ENCODE peak calls at places on chromosomes 7 and 10, in ten cellular contexts. One of them, this sample, is unnamed.
A peak's percentile ranks its signal among the peaks of the same experiment; 100 is the strongest.

GRCh38 chr10:80090120-80090519 is 11.7 kb downstream of the TMEM254 start:
- DNase-seq in SK-N-SH: no peak
- DNase-seq in IMR-90: no peak
- DNase-seq in naive thymus-derived CD4-positive, alpha-beta T cell: no peak
- DNase-seq in RWPE1: no peak
- DNase-seq in OCI-LY7: no peak
- DNase-seq in heart right ventricle: no peak
- DNase-seq in fibroblast of lung: no peak
- DNase-seq in spleen: no peak
- DNase-seq in H9: no peak
- DNase-seq in this sample: no peak

GRCh38 chr7:114423218-114423496 is 8.5 kb downstream of the FOXP2 start:
- DNase-seq in SK-N-SH: no peak
- DNase-seq in IMR-90: no peak
- DNase-seq in naive thymus-derived CD4-positive, alpha-beta T cell: no peak
- DNase-seq in RWPE1: no peak
- DNase-seq in OCI-LY7: no peak
- DNase-seq in heart right ventricle: no peak
- DNase-seq in fibroblast of lung: no peak
- DNase-seq in spleen: no peak
- DNase-seq in H9: no peak
- DNase-seq in this sample: no peak

GRCh38 chr10:47408606-47409005 is 24.5 kb upstream of the ZNF488 start:
- DNase-seq in SK-N-SH: no peak
- DNase-seq in IMR-90: no peak
- DNase-seq in naive thymus-derived CD4-positive, alpha-beta T cell: no peak
- DNase-seq in RWPE1: no peak
- DNase-seq in OCI-LY7: no peak
- DNase-seq in heart right ventricle: no peak
- DNase-seq in fibroblast of lung: no peak
- DNase-seq in spleen: no peak
- DNase-seq in H9: no peak
- DNase-seq in this sample: no peak

GRCh38 chr10:122721111-122721510 is 21.5 kb upstream of the C10orf120 start:
- DNase-seq in SK-N-SH: no peak
- DNase-seq in IMR-90: no peak
- DNase-seq in naive thymus-derived CD4-positive, alpha-beta T cell: no peak
- DNase-seq in RWPE1: no peak
- DNase-seq in OCI-LY7: no peak
- DNase-seq in heart right ventricle: no peak
- DNase-seq in fibroblast of lung: no peak
- DNase-seq in spleen: no peak
- DNase-seq in H9: no peak
- DNase-seq in this sample: no peak

GRCh38 chr10:44293842-44294241 is 91.1 kb downstream of the CXCL12 start:
- DNase-seq in SK-N-SH: no peak
- DNase-seq in IMR-90: peak; percentile 92
- DNase-seq in naive thymus-derived CD4-positive, alpha-beta T cell: no peak
- DNase-seq in RWPE1: no peak
- DNase-seq in OCI-LY7: no peak
- DNase-seq in heart right ventricle: no peak
- DNase-seq in fibroblast of lung: peak; percentile 92
- DNase-seq in spleen: no peak
- DNase-seq in H9: no peak
- DNase-seq in this sample: no peak

GRCh38 chr7:36878288-36878687 is 154.0 kb upstream of the AOAH start:
- DNase-seq in SK-N-SH: no peak
- DNase-seq in IMR-90: no peak
- DNase-seq in naive thymus-derived CD4-positive, alpha-beta T cell: no peak
- DNase-seq in RWPE1: no peak
- DNase-seq in OCI-LY7: no peak
- DNase-seq in heart right ventricle: no peak
- DNase-seq in fibroblast of lung: no peak
- DNase-seq in spleen: no peak
- DNase-seq in H9: no peak
- DNase-seq in this sample: no peak

GRCh38 chr7:142414915-142415314 is 157.1 kb upstream of the PRSS58 start:
- DNase-seq in SK-N-SH: no peak
- DNase-seq in IMR-90: no peak
- DNase-seq in naive thymus-derived CD4-positive, alpha-beta T cell: no peak
- DNase-seq in RWPE1: no peak
- DNase-seq in OCI-LY7: no peak
- DNase-seq in heart right ventricle: no peak
- DNase-seq in fibroblast of lung: no peak
- DNase-seq in spleen: no peak
- DNase-seq in H9: no peak
- DNase-seq in this sample: no peak

GRCh38 chr10:130141878-130142277 is 5.7 kb downstream of the GLRX3 start:
- DNase-seq in SK-N-SH: no peak
- DNase-seq in IMR-90: no peak
- DNase-seq in naive thymus-derived CD4-positive, alpha-beta T cell: no peak
- DNase-seq in RWPE1: no peak
- DNase-seq in OCI-LY7: peak; percentile 76
- DNase-seq in heart right ventricle: no peak
- DNase-seq in fibroblast of lung: no peak
- DNase-seq in spleen: no peak
- DNase-seq in H9: no peak
- DNase-seq in this sample: no peak

GRCh38 chr7:1235501-1236131 is 2.9 kb downstream of the UNCX start:
- DNase-seq in SK-N-SH: no peak
- DNase-seq in IMR-90: no peak
- DNase-seq in naive thymus-derived CD4-positive, alpha-beta T cell: no peak
- DNase-seq in RWPE1: no peak
- DNase-seq in OCI-LY7: no peak
- DNase-seq in heart right ventricle: no peak
- DNase-seq in fibroblast of lung: no peak
- DNase-seq in spleen: peak; percentile 68
- DNase-seq in H9: no peak
- DNase-seq in this sample: no peak

GRCh38 chr10:110615057-110615630 is 29.0 kb upstream of the RBM20 start:
- DNase-seq in SK-N-SH: no peak
- DNase-seq in IMR-90: peak; percentile 47
- DNase-seq in naive thymus-derived CD4-positive, alpha-beta T cell: no peak
- DNase-seq in RWPE1: no peak
- DNase-seq in OCI-LY7: no peak
- DNase-seq in heart right ventricle: no peak
- DNase-seq in fibroblast of lung: no peak
- DNase-seq in spleen: no peak
- DNase-seq in H9: no peak
- DNase-seq in this sample: no peak

GRCh38 chr7:131827421-131827820 is 271.0 kb upstream of the PODXL start:
- DNase-seq in SK-N-SH: no peak
- DNase-seq in IMR-90: no peak
- DNase-seq in naive thymus-derived CD4-positive, alpha-beta T cell: no peak
- DNase-seq in RWPE1: no peak
- DNase-seq in OCI-LY7: no peak
- DNase-seq in heart right ventricle: no peak
- DNase-seq in fibroblast of lung: no peak
- DNase-seq in spleen: no peak
- DNase-seq in H9: no peak
- DNase-seq in this sample: no peak

GRCh38 chr7:131829911-131830310 is 273.5 kb upstream of the PODXL start:
- DNase-seq in SK-N-SH: peak; percentile 43
- DNase-seq in IMR-90: no peak
- DNase-seq in naive thymus-derived CD4-positive, alpha-beta T cell: no peak
- DNase-seq in RWPE1: no peak
- DNase-seq in OCI-LY7: no peak
- DNase-seq in heart right ventricle: no peak
- DNase-seq in fibroblast of lung: no peak
- DNase-seq in spleen: no peak
- DNase-seq in H9: peak; percentile 90
- DNase-seq in this sample: no peak

GRCh38 chr7:131830681-131831080 is 274.3 kb upstream of the PODXL start:
- DNase-seq in SK-N-SH: no peak
- DNase-seq in IMR-90: no peak
- DNase-seq in naive thymus-derived CD4-positive, alpha-beta T cell: no peak
- DNase-seq in RWPE1: no peak
- DNase-seq in OCI-LY7: no peak
- DNase-seq in heart right ventricle: no peak
- DNase-seq in fibroblast of lung: no peak
- DNase-seq in spleen: no peak
- DNase-seq in H9: no peak
- DNase-seq in this sample: no peak

GRCh38 chr7:131826960-131827359 is 270.5 kb upstream of the PODXL start:
- DNase-seq in SK-N-SH: no peak
- DNase-seq in IMR-90: no peak
- DNase-seq in naive thymus-derived CD4-positive, alpha-beta T cell: no peak
- DNase-seq in RWPE1: no peak
- DNase-seq in OCI-LY7: no peak
- DNase-seq in heart right ventricle: no peak
- DNase-seq in fibroblast of lung: no peak
- DNase-seq in spleen: no peak
- DNase-seq in H9: peak; percentile 48
- DNase-seq in this sample: no peak
- H3K27ac ChIP-seq in SK-N-SH: no peak overlapping the region
- H3K27ac ChIP-seq in IMR-90: no peak overlapping the region
- H3K27ac ChIP-seq in naive thymus-derived CD4-positive, alpha-beta T cell: no peak overlapping the region
- H3K27ac ChIP-seq in RWPE1: no peak overlapping the region
- H3K27ac ChIP-seq in OCI-LY7: no peak overlapping the region
- H3K27ac ChIP-seq in heart right ventricle: no peak overlapping the region
- H3K27ac ChIP-seq in fibroblast of lung: no peak overlapping the region
- H3K27ac ChIP-seq in spleen: no peak overlapping the region
- H3K27ac ChIP-seq in H9: no peak overlapping the region
- H3K27ac ChIP-seq in this sample: no peak overlapping the region

GRCh38 chr10:77428776-77429395 is 208.7 kb downstream of the KCNMA1 start:
- DNase-seq in SK-N-SH: no peak
- DNase-seq in IMR-90: peak; percentile 82
- DNase-seq in naive thymus-derived CD4-positive, alpha-beta T cell: no peak
- DNase-seq in RWPE1: peak; percentile 26
- DNase-seq in OCI-LY7: no peak
- DNase-seq in heart right ventricle: no peak
- DNase-seq in fibroblast of lung: peak; percentile 75
- DNase-seq in spleen: no peak
- DNase-seq in H9: peak; percentile 69
- DNase-seq in this sample: no peak

GRCh38 chr10:77430530-77430929 is 207.1 kb downstream of the KCNMA1 start:
- DNase-seq in SK-N-SH: no peak
- DNase-seq in IMR-90: no peak
- DNase-seq in naive thymus-derived CD4-positive, alpha-beta T cell: no peak
- DNase-seq in RWPE1: no peak
- DNase-seq in OCI-LY7: no peak
- DNase-seq in heart right ventricle: no peak
- DNase-seq in fibroblast of lung: no peak
- DNase-seq in spleen: no peak
- DNase-seq in H9: no peak
- DNase-seq in this sample: no peak

GRCh38 chr10:77431209-77431611 is 206.4 kb downstream of the KCNMA1 start:
- DNase-seq in SK-N-SH: no peak
- DNase-seq in IMR-90: no peak
- DNase-seq in naive thymus-derived CD4-positive, alpha-beta T cell: no peak
- DNase-seq in RWPE1: no peak
- DNase-seq in OCI-LY7: no peak
- DNase-seq in heart right ventricle: no peak
- DNase-seq in fibroblast of lung: no peak
- DNase-seq in spleen: no peak
- DNase-seq in H9: peak; percentile 34
- DNase-seq in this sample: no peak

GRCh38 chr10:77432398-77432797 is 205.2 kb downstream of the KCNMA1 start:
- DNase-seq in SK-N-SH: no peak
- DNase-seq in IMR-90: no peak
- DNase-seq in naive thymus-derived CD4-positive, alpha-beta T cell: no peak
- DNase-seq in RWPE1: no peak
- DNase-seq in OCI-LY7: no peak
- DNase-seq in heart right ventricle: no peak
- DNase-seq in fibroblast of lung: no peak
- DNase-seq in spleen: no peak
- DNase-seq in H9: no peak
- DNase-seq in this sample: no peak

GRCh38 chr10:77431980-77432379 is 205.6 kb downstream of the KCNMA1 start:
- DNase-seq in SK-N-SH: no peak
- DNase-seq in IMR-90: no peak
- DNase-seq in naive thymus-derived CD4-positive, alpha-beta T cell: no peak
- DNase-seq in RWPE1: no peak
- DNase-seq in OCI-LY7: no peak
- DNase-seq in heart right ventricle: no peak
- DNase-seq in fibroblast of lung: no peak
- DNase-seq in spleen: no peak
- DNase-seq in H9: no peak
- DNase-seq in this sample: no peak
- H3K27ac ChIP-seq in SK-N-SH: no peak overlapping the region
- H3K27ac ChIP-seq in IMR-90: no peak overlapping the region
- H3K27ac ChIP-seq in naive thymus-derived CD4-positive, alpha-beta T cell: no peak overlapping the region
- H3K27ac ChIP-seq in RWPE1: no peak overlapping the region
- H3K27ac ChIP-seq in OCI-LY7: no peak overlapping the region
- H3K27ac ChIP-seq in heart right ventricle: no peak overlapping the region
- H3K27ac ChIP-seq in fibroblast of lung: no peak overlapping the region
- H3K27ac ChIP-seq in spleen: no peak overlapping the region
- H3K27ac ChIP-seq in H9: no peak overlapping the region
- H3K27ac ChIP-seq in this sample: no peak overlapping the region

DNA sequence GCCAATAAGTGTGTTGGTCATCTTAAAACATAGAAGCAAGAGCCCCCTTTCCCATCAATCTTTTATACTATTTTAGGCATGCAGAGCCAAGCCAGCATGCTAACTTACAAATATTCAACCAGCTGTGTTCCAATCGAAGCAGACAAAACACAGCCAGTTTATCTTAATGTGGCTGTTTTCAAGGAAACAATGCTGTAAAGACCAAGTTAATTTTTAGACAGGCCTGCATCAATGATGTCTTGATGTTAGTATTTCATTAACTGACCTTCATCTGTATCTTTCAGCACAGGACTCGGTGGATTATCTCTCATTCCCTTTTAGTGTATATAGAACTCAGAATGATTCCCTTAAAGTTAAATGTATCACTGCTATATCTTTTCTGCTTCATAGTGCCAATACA is 262.0 kb upstream of the ZWINT start:
- DNase-seq in SK-N-SH: no peak
- DNase-seq in IMR-90: no peak
- DNase-seq in naive thymus-derived CD4-positive, alpha-beta T cell: no peak
- DNase-seq in RWPE1: no peak
- DNase-seq in OCI-LY7: no peak
- DNase-seq in heart right ventricle: no peak
- DNase-seq in fibroblast of lung: no peak
- DNase-seq in spleen: no peak
- DNase-seq in H9: no peak
- DNase-seq in this sample: no peak
- H3K27ac ChIP-seq in SK-N-SH: no peak overlapping the region
- H3K27ac ChIP-seq in IMR-90: no peak overlapping the region
- H3K27ac ChIP-seq in naive thymus-derived CD4-positive, alpha-beta T cell: no peak overlapping the region
- H3K27ac ChIP-seq in RWPE1: no peak overlapping the region
- H3K27ac ChIP-seq in OCI-LY7: peak overlapping the region; percentile 51
- H3K27ac ChIP-seq in heart right ventricle: no peak overlapping the region
- H3K27ac ChIP-seq in fibroblast of lung: no peak overlapping the region
- H3K27ac ChIP-seq in spleen: peak overlapping the region; percentile 34
- H3K27ac ChIP-seq in H9: no peak overlapping the region
- H3K27ac ChIP-seq in this sample: no peak overlapping the region

GRCh38 chr10:132062641-132063390 is 2.9 kb upstream of the JAKMIP3 start:
- DNase-seq in SK-N-SH: peak; percentile 60
- DNase-seq in IMR-90: no peak
- DNase-seq in naive thymus-derived CD4-positive, alpha-beta T cell: no peak
- DNase-seq in RWPE1: no peak
- DNase-seq in OCI-LY7: no peak
- DNase-seq in heart right ventricle: peak; percentile 39
- DNase-seq in fibroblast of lung: no peak
- DNase-seq in spleen: no peak
- DNase-seq in H9: no peak
- DNase-seq in this sample: no peak
- H3K27ac ChIP-seq in SK-N-SH: no peak overlapping the region
- H3K27ac ChIP-seq in IMR-90: no peak overlapping the region
- H3K27ac ChIP-seq in naive thymus-derived CD4-positive, alpha-beta T cell: no peak overlapping the region
- H3K27ac ChIP-seq in RWPE1: no peak overlapping the region
- H3K27ac ChIP-seq in OCI-LY7: no peak overlapping the region
- H3K27ac ChIP-seq in heart right ventricle: no peak overlapping the region
- H3K27ac ChIP-seq in fibroblast of lung: no peak overlapping the region
- H3K27ac ChIP-seq in spleen: no peak overlapping the region
- H3K27ac ChIP-seq in H9: no peak overlapping the region
- H3K27ac ChIP-seq in this sample: peak overlapping the region; percentile 48

This sample was measured in caudate nucleus.